ENCODE peak calls at places on chromosomes 6 and 20, in four cellular contexts. I, N, O and R are unnamed samples.

GRCh38 chr6:145028144-145028818 is 707.0 kb downstream of the EPM2A start:
- DNase-seq in I (peak), N (no peak), O (no peak), R (peak)

GRCh38 chr6:64330694-64331309 is 695.2 kb downstream of the PHF3 start:
- DNase-seq in I (no peak), N (peak), O (no peak), R (peak)

GRCh38 chr20:37473249-37474000 is 47.6 kb upstream of the NNAT start:
- DNase-seq in I (no peak), N (no peak), O (no peak), R (no peak)

GRCh38 chr6:157632821-157633220 is 190.2 kb upstream of the SNX9 start:
- DNase-seq in I (no peak), N (no peak), O (no peak), R (no peak)

GRCh38 chr6:110085285-110085684 is 94.2 kb downstream of the WASF1 start:
- DNase-seq in I (no peak), N (no peak), O (no peak), R (no peak)

GRCh38 chr6:25913741-25914140 is 16.8 kb downstream of the SLC17A2 start:
- DNase-seq in I (no peak), N (no peak), O (no peak), R (no peak)

GRCh38 chr6:107618672-107619071 is 128.8 kb downstream of the SOBP start:
- DNase-seq in I (no peak), N (no peak), O (peak), R (no peak)

GRCh38 chr6:75450903-75451302 is 42.7 kb downstream of the FILIP1 start:
- DNase-seq in I (no peak), N (no peak), O (no peak), R (no peak)

GRCh38 chr6:129501401-129502051 is 208.5 kb downstream of the ARHGAP18 start:
- DNase-seq in I (peak), N (peak), O (peak), R (no peak)

GRCh38 chr20:36207602-36208001 is 28.7 kb upstream of the AAR2 start:
- DNase-seq in I (no peak), N (no peak), O (no peak), R (no peak)

GRCh38 chr20:10642859-10643559 is 30.8 kb downstream of the JAG1 start:
- DNase-seq in I (no peak), N (no peak), O (no peak), R (no peak)

GRCh38 chr20:57655812-57656161 is 35.6 kb upstream of the ZBP1 start:
- DNase-seq in I (no peak), N (no peak), O (peak), R (no peak)

GRCh38 chr20:4083103-4083864 is 67.9 kb upstream of the RNF24 start:
- DNase-seq in I (no peak), N (no peak), O (no peak), R (no peak)

GRCh38 chr20:33316343-33316742 is 33.3 kb downstream of the BPIFB1 start:
- DNase-seq in I (no peak), N (no peak), O (no peak), R (no peak)

GRCh38 chr20:24914388-24915241 is 34.5 kb upstream of the CST7 start:
- DNase-seq in I (no peak), N (no peak), O (no peak), R (no peak)